ENCODE peak calls at places on chromosomes 11 and 22, in ten cellular contexts. J, O, R, N, F, W, L, A, T and S are unnamed samples.

GRCh38 chr22:24758164-24758799 is 16.2 kb downstream of the PIWIL3 start:
- DNase-seq in J (peak; percentile 37), O (peak; percentile 67), R (peak; percentile 63), N (no peak), F (peak; percentile 40), W (peak; percentile 49), L (peak; percentile 76), A (peak; percentile 57), T (peak; percentile 25), S (peak; percentile 53)

GRCh38 chr22:20807315-20807752 is 33.4 kb downstream of the SERPIND1 start:
- DNase-seq in J (peak; percentile 78), O (no peak), R (no peak), N (no peak), F (peak; percentile 83), W (no peak), L (no peak), A (no peak), T (no peak), S (no peak)

GRCh38 chr11:59413646-59414045 is 12.6 kb downstream of the OR5A2 start:
- DNase-seq in J (no peak), O (no peak), R (no peak), N (no peak), F (no peak), W (no peak), L (no peak), A (no peak), T (no peak), S (no peak)

GRCh38 chr22:28283025-28283654 is 364.1 kb upstream of the PITPNB start:
- DNase-seq in J (no peak), O (peak; percentile 40), R (no peak), N (no peak), F (no peak), W (no peak), L (peak; percentile 53), A (no peak), T (no peak), S (no peak)

GRCh38 chr22:45975266-45976161 is 1.4 kb downstream of the WNT7B start:
- DNase-seq in J (no peak), O (no peak), R (no peak), N (no peak), F (no peak), W (no peak), L (no peak), A (peak; percentile 45), T (peak; percentile 53), S (no peak)

GRCh38 chr11:125108469-125108868 is 3.0 kb downstream of the TMEM218 start:
- DNase-seq in J (no peak), O (no peak), R (no peak), N (no peak), F (no peak), W (no peak), L (no peak), A (no peak), T (no peak), S (no peak)

GRCh38 chr11:118885831-118886571 is 2.3 kb downstream of the CXCR5 start:
- DNase-seq in J (no peak), O (no peak), R (no peak), N (no peak), F (no peak), W (no peak), L (no peak), A (no peak), T (no peak), S (no peak)

GRCh38 chr22:39475337-39475736 is 18.5 kb downstream of the MGAT3 start:
- DNase-seq in J (no peak), O (no peak), R (no peak), N (no peak), F (no peak), W (no peak), L (no peak), A (peak; percentile 36), T (no peak), S (no peak)

GRCh38 chr11:6238902-6239301 is at the start of gene CNGA4:
- DNase-seq in J (no peak), O (no peak), R (no peak), N (no peak), F (no peak), W (no peak), L (no peak), A (no peak), T (no peak), S (no peak)

GRCh38 chr11:36374726-36375125 is 78.6 kb downstream of the PRR5L start:
- DNase-seq in J (no peak), O (no peak), R (no peak), N (no peak), F (no peak), W (no peak), L (no peak), A (no peak), T (no peak), S (no peak)

GRCh38 chr11:123091541-123091940 is 29.6 kb upstream of the HSPA8 start:
- DNase-seq in J (no peak), O (no peak), R (no peak), N (no peak), F (no peak), W (no peak), L (no peak), A (no peak), T (no peak), S (no peak)

GRCh38 chr11:124892750-124893454 is 4.8 kb downstream of the ROBO4 start:
- DNase-seq in J (no peak), O (peak; percentile 67), R (no peak), N (no peak), F (no peak), W (no peak), L (peak; percentile 32), A (peak; percentile 6), T (no peak), S (no peak)

GRCh38 chr11:49202287-49202976 is 6.0 kb downstream of the FOLH1 start:
- DNase-seq in J (no peak), O (no peak), R (no peak), N (no peak), F (no peak), W (no peak), L (no peak), A (no peak), T (no peak), S (no peak)

GRCh38 chr11:47185305-47186075 is 744 bp downstream of the PACSIN3 start:
- DNase-seq in J (no peak), O (peak; percentile 88), R (peak; percentile 70), N (peak; percentile 77), F (peak; percentile 46), W (peak; percentile 76), L (peak; percentile 24), A (peak; percentile 63), T (peak; percentile 77), S (peak; percentile 39)

GRCh38 chr11:59802639-59803176 is 7.9 kb downstream of the MRPL16 start:
- DNase-seq in J (peak; percentile 39), O (no peak), R (no peak), N (no peak), F (peak; percentile 58), W (no peak), L (peak; percentile 79), A (peak; percentile 42), T (no peak), S (no peak)

DNA sequence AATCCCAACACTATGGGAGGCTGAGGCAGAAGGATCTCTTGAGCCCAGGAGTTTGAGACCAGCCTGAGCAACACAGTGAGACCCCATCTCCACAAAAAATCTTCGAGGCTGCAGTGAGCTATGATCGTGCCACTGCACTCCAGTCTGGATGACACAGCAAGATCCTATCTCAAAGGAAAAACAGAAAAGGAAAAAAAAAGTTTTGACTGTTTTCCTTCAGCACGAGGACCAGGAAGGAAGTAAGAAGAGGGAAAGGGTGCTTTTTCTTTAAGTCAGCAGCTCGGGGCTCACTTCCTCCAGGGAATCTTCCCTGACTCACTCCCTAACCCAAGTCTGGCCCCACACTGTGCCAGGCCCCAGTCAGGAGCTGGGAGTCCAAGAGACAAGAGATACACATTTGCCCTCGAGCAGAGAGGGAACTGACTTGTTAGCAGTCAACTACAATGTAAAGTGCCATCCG is 14.2 kb downstream of the ARRB1 start:
- DNase-seq in J (no peak), O (peak; percentile 82), R (no peak), N (no peak), F (peak; percentile 50), W (no peak), L (no peak), A (no peak), T (peak; percentile 77), S (no peak)
- H3K4me1 ChIP-seq in J (peaks cover 63% of the 10 kb centered on the region), O (peaks cover 3% of the 10 kb centered on the region), R (peaks cover 100% of the 10 kb centered on the region), N (peaks cover 87% of the 10 kb centered on the region), F (peaks cover 55% of the 10 kb centered on the region), W (peaks cover 46% of the 10 kb centered on the region), L (no peaks in the 10 kb centered on the region), A (peaks cover 71% of the 10 kb centered on the region), T (peaks cover 100% of the 10 kb centered on the region), S (peaks cover 83% of the 10 kb centered on the region)

GRCh38 chr11:94873910-94874575 is 99.3 kb downstream of the CWC15 start:
- DNase-seq in J (no peak), O (no peak), R (no peak), N (no peak), F (no peak), W (no peak), L (no peak), A (no peak), T (no peak), S (no peak)
- H3K27ac ChIP-seq in J (no peak overlapping the region), O (peak overlapping the region; percentile 17), R (no peak overlapping the region), N (no peak overlapping the region), F (no peak overlapping the region), W (no peak overlapping the region), L (no peak overlapping the region), A (no peak overlapping the region), T (no peak overlapping the region), S (no peak overlapping the region)

DNA sequence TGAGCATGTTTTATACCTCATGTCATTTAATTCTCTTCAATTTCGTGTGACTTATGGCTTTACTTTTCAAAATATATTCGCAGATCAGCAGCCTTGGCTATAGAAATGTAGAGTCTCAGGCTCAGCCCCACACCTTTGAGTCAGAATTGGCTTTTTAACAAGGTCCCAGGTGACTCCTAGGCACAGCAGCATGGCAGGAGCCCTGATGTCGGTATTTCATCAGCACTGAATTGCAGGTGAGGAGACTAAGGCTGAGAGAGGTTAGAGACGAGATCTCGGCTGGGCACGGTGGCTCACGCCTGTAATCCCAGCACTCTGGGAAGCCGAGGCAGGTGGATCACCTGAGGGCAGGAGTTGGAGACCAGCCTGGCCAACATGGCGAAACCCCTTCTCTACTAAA is 196.9 kb upstream of the SEZ6L start:
- DNase-seq in J (no peak), O (no peak), R (no peak), N (no peak), F (no peak), W (no peak), L (no peak), A (no peak), T (no peak), S (no peak)
- TF ChIP-seq EP300 in J (no peak), O (no peak), R (no peak), N (no peak), F (no peak), W (no peak), L (no peak), A (no peak), T (no peak), S (no peak)

DNA sequence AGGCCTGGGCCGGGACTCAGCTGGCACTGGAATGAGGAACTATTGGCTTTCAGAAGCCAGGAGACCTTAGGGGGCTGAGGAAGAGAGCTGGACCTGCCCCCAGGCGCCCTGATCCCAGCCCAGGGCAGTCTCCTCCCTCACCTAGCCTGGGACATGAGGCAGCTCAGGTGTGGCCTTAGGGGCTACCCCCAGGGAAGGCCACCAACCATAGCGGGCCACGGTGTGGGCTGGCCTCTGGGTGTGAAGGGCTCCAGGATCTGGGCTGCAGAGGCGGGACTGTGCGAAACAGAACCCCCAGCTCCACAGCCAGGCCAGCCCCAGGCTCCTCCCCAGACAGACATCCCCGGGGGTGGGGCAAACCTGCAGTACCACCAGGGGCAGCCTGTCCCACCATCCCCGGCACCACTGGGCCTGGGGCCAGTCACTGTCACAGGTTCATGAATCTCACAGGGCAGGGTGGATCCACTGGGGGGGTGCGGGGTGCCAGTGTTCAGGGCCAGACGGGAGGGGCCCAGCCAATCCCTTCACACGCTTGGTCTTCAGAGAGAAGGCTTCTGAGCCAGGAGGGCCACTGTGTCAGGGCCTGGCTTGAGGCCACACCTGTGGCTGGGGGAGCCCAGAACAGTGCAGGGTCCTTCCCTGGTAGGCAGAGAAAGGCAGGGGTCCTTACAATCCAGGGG is 3.5 kb downstream of the PLXNB2 start:
- DNase-seq in J (peak; percentile 23), O (peak; percentile 88), R (peak; percentile 79), N (no peak), F (peak; percentile 58), W (peak; percentile 61), L (no peak), A (peak; percentile 63), T (peak; percentile 67), S (peak; percentile 72)
- H3K4me1 ChIP-seq in J (peaks cover 93% of the 10 kb centered on the region), O (peaks cover 3% of the 10 kb centered on the region), R (peaks cover 87% of the 10 kb centered on the region), N (peaks cover 87% of the 10 kb centered on the region), F (peaks cover 75% of the 10 kb centered on the region), W (peaks cover 65% of the 10 kb centered on the region), L (peaks cover 8% of the 10 kb centered on the region), A (peaks cover 67% of the 10 kb centered on the region), T (peaks cover 87% of the 10 kb centered on the region), S (peaks cover 92% of the 10 kb centered on the region)